ENCODE peak calls at places on chromosomes 12 and 14, in ten cellular contexts. J is brain microvascular endothelial cell; L is cardiac muscle cell; H is tibial nerve; U is tibial artery; N is pancreas; Y is CD4-positive, alpha-beta T cell; X is Caco-2; E is H1; A is ovary. C is an unnamed sample. For H3K27me3, the result is how much of the 10 kb centered on the place peaks cover.

GRCh38 chr12:95424271-95424994 is 49.5 kb upstream of the METAP2 start:
- DNase-seq in J (no peak), X (no peak), N (peak), A (no peak), U (no peak), H (no peak), E (no peak), L (no peak), Y (no peak), C (no peak)

GRCh38 chr12:2246358-2246757 is 193.6 kb downstream of the CACNA1C start:
- DNase-seq in J (no peak), H (no peak), A (no peak), L (no peak), N (no peak), X (no peak), E (no peak), U (no peak), Y (no peak), C (no peak)

GRCh38 chr14:70709726-70710382 is 68.1 kb downstream of the TTC9 start:
- DNase-seq in E (no peak), L (no peak), Y (no peak), A (no peak), N (no peak), J (no peak), H (no peak), X (peak), U (no peak), C (peak)

GRCh38 chr12:44029194-44029593 is 193.3 kb downstream of the TMEM117 start:
- DNase-seq in U (no peak), J (no peak), H (no peak), A (no peak), L (no peak), X (no peak), Y (no peak), N (no peak), E (no peak), C (no peak)

GRCh38 chr12:117063162-117063911 is 35.9 kb downstream of the TESC start:
- DNase-seq in A (no peak), X (no peak), J (no peak), E (no peak), U (no peak), L (no peak), H (peak), N (no peak), Y (peak), C (peak)

GRCh38 chr12:2811791-2812190 is 677 bp upstream of the ITFG2 start:
- DNase-seq in X (no peak), H (no peak), L (no peak), U (no peak), N (no peak), E (no peak), A (no peak), Y (no peak), J (no peak), C (no peak)

GRCh38 chr14:69901113-69901951 is 22.1 kb downstream of the SMOC1 start:
- DNase-seq in E (peak), L (no peak), U (no peak), J (peak), H (no peak), Y (no peak), N (no peak), A (no peak), X (no peak), C (no peak)

GRCh38 chr12:65728913-65729793 is 95.1 kb upstream of the HMGA2 start:
- DNase-seq in E (peak), H (no peak), N (no peak), Y (no peak), U (no peak), L (peak), A (no peak), X (peak), J (no peak), C (peak)

GRCh38 chr12:89073027-89073398 is 279.3 kb downstream of the DUSP6 start:
- DNase-seq in X (no peak), U (no peak), Y (no peak), A (no peak), N (peak), E (no peak), L (no peak), H (no peak), J (peak), C (no peak)

GRCh38 chr12:123076604-123077297 is 74.1 kb downstream of the PITPNM2 start:
- DNase-seq in U (no peak), A (no peak), E (no peak), X (no peak), J (peak), N (no peak), H (no peak), Y (peak), L (no peak), C (peak)

GRCh38 chr12:15256760-15257159 is 35.5 kb upstream of the RERG start:
- DNase-seq in U (no peak), Y (no peak), L (no peak), A (no peak), E (no peak), N (no peak), H (peak), J (no peak), X (no peak), C (no peak)

GRCh38 chr14:63563370-63564026 is 20.3 kb upstream of the PPP2R5E start:
- DNase-seq in X (no peak), L (no peak), H (no peak), N (no peak), E (no peak), A (no peak), Y (no peak), U (no peak), J (peak), C (no peak)

GRCh38 chr12:49748800-49749199 is 7.4 kb downstream of the TMBIM6 start:
- DNase-seq in H (no peak), L (peak), X (no peak), J (no peak), A (no peak), N (no peak), Y (no peak), E (no peak), U (no peak), C (no peak)

GRCh38 chr12:34405286-34406227 is 383.3 kb downstream of the ALG10 start:
- DNase-seq in J (no peak), Y (no peak), U (peak), A (peak), L (no peak), H (no peak), X (peak), N (no peak), E (peak), C (peak)

GRCh38 chr14:63438065-63438757 is 105.0 kb downstream of the PPP2R5E start:
- DNase-seq in N (peak), U (peak), H (peak), J (peak), X (no peak), L (no peak), E (no peak), Y (no peak), A (peak), C (no peak)

GRCh38 chr12:121797937-121798801 is 4.7 kb upstream of the RHOF start:
- DNase-seq in L (no peak), H (peak), U (peak), A (peak), Y (no peak), X (peak), E (no peak), J (no peak), N (peak), C (peak)

GRCh38 chr12:68240975-68241374 is 12.4 kb downstream of the IL22 start:
- DNase-seq in A (peak), H (no peak), J (peak), Y (peak), N (no peak), L (no peak), E (no peak), U (no peak), X (no peak), C (peak)

GRCh38 chr14:71400821-71401447 is 493.7 kb downstream of the PCNX1 start:
- DNase-seq in U (no peak), Y (no peak), J (peak), A (no peak), H (no peak), X (no peak), E (no peak), N (no peak), L (no peak), C (no peak)

GRCh38 chr12:9935026-9935425 is 2.9 kb upstream of the CLEC2A start:
- DNase-seq in Y (no peak), J (no peak), X (no peak), N (no peak), A (no peak), E (no peak), H (no peak), L (no peak), U (no peak), C (no peak)

GRCh38 chr12:44616385-44616784 is 259.7 kb downstream of the NELL2 start:
- DNase-seq in H (no peak), Y (no peak), U (no peak), A (no peak), J (no peak), N (no peak), X (no peak), E (no peak), L (no peak), C (no peak)

GRCh38 chr14:73958591-73958990 is 8.5 kb downstream of the COQ6 start:
- DNase-seq in U (no peak), J (no peak), L (no peak), E (no peak), Y (no peak), N (no peak), A (no peak), X (no peak), H (no peak), C (no peak)

GRCh38 chr14:94282991-94283723 is 9.9 kb downstream of the SERPINA10 start:
- DNase-seq in E (no peak), N (no peak), Y (no peak), A (no peak), X (no peak), U (no peak), L (no peak), H (no peak), J (no peak), C (no peak)

GRCh38 chr12:541676-542289 is 82.0 kb downstream of the B4GALNT3 start:
- DNase-seq in A (no peak), E (no peak), N (no peak), H (no peak), Y (no peak), J (no peak), X (peak), U (no peak), L (peak), C (no peak)

GRCh38 chr12:19575307-19576243 is 136.3 kb downstream of the AEBP2 start:
- DNase-seq in L (peak), H (peak), X (no peak), U (no peak), Y (no peak), E (no peak), J (peak), A (peak), N (no peak), C (no peak)

GRCh38 chr14:95518045-95518751 is 1.7 kb upstream of the SYNE3 start:
- DNase-seq in A (no peak), N (no peak), U (no peak), H (no peak), X (no peak), Y (no peak), E (no peak), L (no peak), J (peak), C (no peak)

GRCh38 chr14:81330619-81331122 is 69.5 kb downstream of the STON2 start:
- DNase-seq in A (no peak), J (no peak), E (no peak), X (no peak), L (no peak), H (no peak), Y (no peak), N (no peak), U (no peak), C (no peak)

GRCh38 chr14:32473476-32473875 is 144.4 kb downstream of the AKAP6 start:
- DNase-seq in A (no peak), H (peak), E (no peak), J (no peak), N (peak), Y (no peak), L (no peak), U (no peak), X (peak), C (no peak)

GRCh38 chr14:34843011-34843554 is 32.1 kb downstream of the BAZ1A start:
- DNase-seq in U (no peak), E (no peak), X (no peak), Y (no peak), L (no peak), A (no peak), H (no peak), N (no peak), J (peak), C (no peak)

DNA sequence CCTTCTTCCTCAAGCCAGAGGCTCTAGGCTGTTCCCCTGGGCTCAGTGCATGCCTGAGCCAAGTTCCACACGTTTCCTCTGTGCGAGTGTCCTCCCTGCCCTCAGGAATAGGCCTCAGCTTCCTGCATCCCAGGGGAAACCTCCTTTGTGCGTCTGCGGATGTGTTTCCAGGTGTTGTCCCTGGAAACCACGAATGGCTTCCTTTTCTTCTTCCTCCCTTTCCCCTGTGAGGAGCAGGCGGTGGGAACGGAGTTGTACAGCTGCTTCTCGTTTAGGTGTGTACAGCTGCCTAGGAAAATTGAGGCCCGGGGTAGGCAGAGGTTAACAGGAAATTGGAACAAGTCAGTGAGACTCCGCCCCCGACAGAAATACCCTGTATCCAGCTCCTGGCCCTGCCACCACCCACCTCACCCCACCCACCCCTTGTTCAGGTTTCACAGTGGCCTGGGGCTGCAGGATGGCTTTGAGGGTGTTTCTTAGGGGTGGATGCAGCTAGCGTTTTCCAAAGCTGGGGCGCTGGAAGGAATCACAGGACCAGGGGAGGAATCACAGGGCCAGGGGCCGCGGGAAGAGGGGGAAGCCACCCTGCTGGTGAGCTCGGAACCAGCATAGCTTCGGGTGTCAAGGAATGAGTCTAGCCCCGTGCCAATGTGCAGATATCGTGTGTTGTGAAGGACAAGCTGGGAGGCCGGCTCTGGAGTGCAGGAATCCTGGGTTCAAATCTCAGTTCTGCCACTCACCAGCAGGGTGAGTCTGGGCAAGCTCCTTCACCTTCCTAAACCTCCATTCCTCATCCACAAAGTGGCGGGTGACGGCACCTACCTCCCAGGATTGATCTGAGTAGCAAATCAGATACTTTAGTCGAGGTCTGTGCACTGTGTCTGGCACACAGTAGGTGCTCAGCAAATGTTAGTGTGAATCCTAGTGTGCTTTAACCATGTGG is 53.8 kb upstream of the RIN3 start:
- DNase-seq in A (no peak), H (no peak), U (no peak), Y (no peak), N (no peak), L (no peak), E (no peak), J (no peak), X (no peak), C (no peak)
- TF ChIP-seq CTCF in A (no peak), H (no peak), U (no peak), Y (no peak), N (no peak), L (no peak), E (peak), J (peak), X (no peak), C (peak)

DNA sequence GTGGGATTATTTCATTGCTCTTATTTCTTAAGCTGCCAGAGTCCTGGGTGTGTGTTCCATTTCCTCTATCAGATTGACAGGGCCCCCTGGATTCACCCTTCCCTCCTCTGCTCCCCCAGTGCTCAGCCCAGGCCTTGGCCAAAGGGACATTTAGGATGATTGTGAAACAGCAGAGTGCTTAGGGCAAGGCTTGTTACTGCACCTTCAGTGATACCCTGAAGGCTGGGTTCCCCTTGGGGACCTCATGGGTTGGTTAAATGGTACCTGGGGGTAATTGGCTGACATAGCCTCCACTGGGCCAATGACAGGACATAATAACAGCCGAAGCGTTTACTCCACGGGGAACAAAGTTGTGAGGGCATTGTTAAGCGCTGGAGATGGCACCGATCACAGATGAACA is 1.3 kb upstream of the KRT72 start:
- DNase-seq in A (no peak), E (peak), Y (no peak), J (no peak), N (no peak), L (no peak), U (no peak), H (no peak), X (no peak), C (no peak)
- H3K27me3 ChIP-seq in A (under half), E (under half), Y (under half), J (under half), N (under half), L (under half), U (under half), H (under half), X (under half), C (under half)

GRCh38 chr14:61064210-61064609 is 83.2 kb downstream of the SLC38A6 start:
- DNase-seq in N (no peak), Y (no peak), E (no peak), J (no peak), X (no peak), A (no peak), H (no peak), U (no peak), L (no peak), C (no peak)
- TF ChIP-seq CTCF in N (no peak), Y (no peak), E (no peak), J (no peak), X (no peak), A (no peak), H (no peak), U (no peak), L (no peak), C (no peak)

GRCh38 chr14:48125654-48126053 is 450.2 kb upstream of the MDGA2 start:
- DNase-seq in N (peak), L (peak), J (no peak), H (no peak), U (no peak), X (no peak), E (no peak), A (no peak), Y (no peak), C (no peak)
- H3K27me3 ChIP-seq in N (under half), L (under half), J (under half), H (under half), U (under half), X (under half), E (under half), A (under half), Y (under half), C (under half)

GRCh38 chr14:78790262-78790661 is 620.1 kb downstream of the NRXN3 start:
- DNase-seq in X (no peak), E (no peak), Y (no peak), J (no peak), H (no peak), A (no peak), U (no peak), N (no peak), L (peak), C (no peak)
- TF ChIP-seq CTCF in X (peak), E (peak), Y (no peak), J (no peak), H (no peak), A (no peak), U (no peak), N (no peak), L (no peak), C (no peak)

GRCh38 chr12:53198470-53199110 is 8.5 kb downstream of the ITGB7 start:
- DNase-seq in H (no peak), A (no peak), U (no peak), Y (peak), X (no peak), L (no peak), J (no peak), E (no peak), N (no peak), C (no peak)
- H3K27me3 ChIP-seq in H (under half), A (under half), U (under half), Y (under half), X (under half), L (under half), J (under half), E (under half), N (under half), C (under half)

GRCh38 chr12:8508224-8508623 is 5.1 kb upstream of the CLEC4D start:
- DNase-seq in E (no peak), X (no peak), U (no peak), J (no peak), N (no peak), A (no peak), H (no peak), Y (no peak), L (no peak), C (no peak)
- TF ChIP-seq CTCF in E (no peak), X (no peak), U (no peak), J (no peak), N (no peak), A (no peak), H (no peak), Y (no peak), L (no peak), C (no peak)